ENCODE peak calls at places on chromosomes 16 and 17, in nine cellular contexts. W, R, A, D, Y, X, I, E and G are unnamed samples.

GRCh38 chr17:21174719-21175118 is 39.2 kb downstream of the TMEM11 start:
- DNase-seq in W (no peak), R (no peak), A (no peak), D (no peak), Y (peak), X (no peak), I (no peak), E (peak), G (no peak)

GRCh38 chr17:63332286-63332685 is 113.8 kb downstream of the CYB561 start:
- DNase-seq in W (no peak), R (no peak), A (no peak), D (no peak), Y (peak), X (no peak), I (no peak), E (no peak), G (no peak)

GRCh38 chr17:33981713-33982601 is 273.1 kb upstream of the CCL2 start:
- DNase-seq in W (no peak), R (no peak), A (no peak), D (no peak), Y (no peak), X (no peak), I (no peak), E (no peak), G (peak)

GRCh38 chr17:83155128-83156081 is 76.0 kb downstream of the METRNL start:
- DNase-seq in W (no peak), R (no peak), A (peak), D (no peak), Y (no peak), X (no peak), I (no peak), E (peak), G (no peak)

GRCh38 chr17:15892244-15892643 is 52.7 kb upstream of the ADORA2B start:
- DNase-seq in W (no peak), R (no peak), A (no peak), D (no peak), Y (no peak), X (no peak), I (no peak), E (no peak), G (no peak)

GRCh38 chr17:73232587-73233373 is 28.9 kb downstream of the CPSF4L start:
- DNase-seq in W (no peak), R (no peak), A (peak), D (peak), Y (peak), X (no peak), I (peak), E (peak), G (no peak)

GRCh38 chr17:11925271-11926021 is 71.8 kb downstream of the ZNF18 start:
- DNase-seq in W (no peak), R (no peak), A (no peak), D (no peak), Y (no peak), X (no peak), I (no peak), E (no peak), G (no peak)

GRCh38 chr17:1203111-1203966 is 23.6 kb upstream of the ABR start:
- DNase-seq in W (peak), R (no peak), A (no peak), D (peak), Y (peak), X (peak), I (peak), E (peak), G (peak)

GRCh38 chr16:9256196-9256595 is 164.8 kb downstream of the HAPSTR1 start:
- DNase-seq in W (no peak), R (no peak), A (peak), D (no peak), Y (no peak), X (no peak), I (peak), E (peak), G (peak)

GRCh38 chr17:32806646-32807045 is 70.3 kb downstream of the MYO1D start:
- DNase-seq in W (no peak), R (no peak), A (no peak), D (no peak), Y (no peak), X (no peak), I (no peak), E (no peak), G (no peak)

GRCh38 chr16:72530434-72530833 is 358.5 kb upstream of the PMFBP1 start:
- DNase-seq in W (no peak), R (no peak), A (no peak), D (no peak), Y (peak), X (no peak), I (no peak), E (no peak), G (no peak)

GRCh38 chr16:3175157-3176153 is 12.5 kb upstream of the OR1F1 start:
- DNase-seq in W (no peak), R (no peak), A (peak), D (no peak), Y (peak), X (no peak), I (peak), E (peak), G (peak)